ENCODE peak calls at places on chromosome X, in eight cellular contexts. One of them, this sample, is unnamed. For H3K9me3, the result is how much of the 10 kb centered on the place peaks cover.

GRCh38 chrX:115233497-115234219 is at the start of gene LRCH2:
- DNase-seq in heart right ventricle: peak
- DNase-seq in Karpas-422: no peak
- DNase-seq in esophagus squamous epithelium: no peak
- DNase-seq in left lung: peak
- DNase-seq in tibial nerve: peak
- DNase-seq in Panc1: no peak
- DNase-seq in adipocyte: peak
- DNase-seq in this sample: no peak

GRCh38 chrX:30887721-30888120 is 1.3 kb downstream of the TAB3 start:
- DNase-seq in left lung: no peak
- DNase-seq in heart right ventricle: no peak
- DNase-seq in adipocyte: no peak
- DNase-seq in Panc1: no peak
- DNase-seq in esophagus squamous epithelium: no peak
- DNase-seq in Karpas-422: no peak
- DNase-seq in tibial nerve: no peak
- DNase-seq in this sample: no peak

GRCh38 chrX:74535211-74535621 is 79.2 kb downstream of the RLIM start:
- DNase-seq in tibial nerve: peak
- DNase-seq in esophagus squamous epithelium: no peak
- DNase-seq in Panc1: no peak
- DNase-seq in adipocyte: peak
- DNase-seq in heart right ventricle: peak
- DNase-seq in Karpas-422: no peak
- DNase-seq in left lung: no peak
- DNase-seq in this sample: no peak

GRCh38 chrX:20507901-20508620 is 241.4 kb upstream of the RPS6KA3 start:
- DNase-seq in tibial nerve: no peak
- DNase-seq in heart right ventricle: no peak
- DNase-seq in esophagus squamous epithelium: no peak
- DNase-seq in Karpas-422: no peak
- DNase-seq in Panc1: no peak
- DNase-seq in left lung: no peak
- DNase-seq in adipocyte: no peak
- DNase-seq in this sample: no peak

GRCh38 chrX:65750674-65751469 is 83.4 kb downstream of the MSN start:
- DNase-seq in heart right ventricle: no peak
- DNase-seq in tibial nerve: no peak
- DNase-seq in Karpas-422: no peak
- DNase-seq in left lung: no peak
- DNase-seq in Panc1: no peak
- DNase-seq in esophagus squamous epithelium: no peak
- DNase-seq in adipocyte: no peak
- DNase-seq in this sample: no peak

GRCh38 chrX:96685205-96686099 is 810 bp downstream of the DIAPH2 start:
- DNase-seq in adipocyte: peak
- DNase-seq in Karpas-422: no peak
- DNase-seq in esophagus squamous epithelium: no peak
- DNase-seq in Panc1: no peak
- DNase-seq in tibial nerve: peak
- DNase-seq in heart right ventricle: peak
- DNase-seq in left lung: no peak
- DNase-seq in this sample: peak

GRCh38 chrX:11423362-11423818 is 130.2 kb downstream of the AMELX start:
- DNase-seq in adipocyte: no peak
- DNase-seq in heart right ventricle: peak
- DNase-seq in left lung: no peak
- DNase-seq in Karpas-422: no peak
- DNase-seq in tibial nerve: peak
- DNase-seq in Panc1: no peak
- DNase-seq in esophagus squamous epithelium: no peak
- DNase-seq in this sample: no peak

GRCh38 chrX:9899640-9900075 is 67.5 kb upstream of the CLDN34 start:
- DNase-seq in left lung: no peak
- DNase-seq in Panc1: no peak
- DNase-seq in Karpas-422: no peak
- DNase-seq in adipocyte: peak
- DNase-seq in esophagus squamous epithelium: no peak
- DNase-seq in tibial nerve: no peak
- DNase-seq in heart right ventricle: no peak
- DNase-seq in this sample: no peak

GRCh38 chrX:22060451-22060940 is 28.4 kb downstream of the PHEX start:
- DNase-seq in left lung: no peak
- DNase-seq in heart right ventricle: no peak
- DNase-seq in esophagus squamous epithelium: no peak
- DNase-seq in Karpas-422: no peak
- DNase-seq in adipocyte: peak
- DNase-seq in tibial nerve: no peak
- DNase-seq in Panc1: no peak
- DNase-seq in this sample: no peak
- H3K9me3 ChIP-seq in left lung: under half
- H3K9me3 ChIP-seq in heart right ventricle: under half
- H3K9me3 ChIP-seq in esophagus squamous epithelium: under half
- H3K9me3 ChIP-seq in Karpas-422: under half
- H3K9me3 ChIP-seq in adipocyte: under half
- H3K9me3 ChIP-seq in tibial nerve: under half
- H3K9me3 ChIP-seq in Panc1: under half
- H3K9me3 ChIP-seq in this sample: under half

DNA sequence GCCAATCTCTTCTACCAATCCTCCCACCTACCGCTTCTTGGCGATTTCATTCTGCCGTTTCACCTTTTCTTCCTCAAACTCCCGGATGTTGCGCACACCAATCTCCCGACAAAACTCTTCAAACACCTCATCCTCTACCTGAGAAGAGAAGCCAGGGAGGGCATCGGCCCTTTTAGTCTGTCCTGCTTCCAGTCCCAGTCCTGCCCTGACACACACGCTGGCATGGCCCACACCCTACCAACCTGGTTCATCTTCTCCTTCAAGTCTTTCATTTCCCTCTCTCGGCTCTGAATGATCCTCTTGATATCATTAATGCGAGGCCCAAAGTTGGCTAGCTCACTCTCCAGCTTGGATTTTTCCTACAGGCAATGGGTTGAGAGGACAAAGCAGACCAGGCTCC is 18.9 kb downstream of the SMC1A start:
- DNase-seq in left lung: no peak
- DNase-seq in esophagus squamous epithelium: no peak
- DNase-seq in tibial nerve: no peak
- DNase-seq in Karpas-422: no peak
- DNase-seq in adipocyte: no peak
- DNase-seq in Panc1: no peak
- DNase-seq in heart right ventricle: no peak
- DNase-seq in this sample: no peak
- H3K9me3 ChIP-seq in left lung: under half
- H3K9me3 ChIP-seq in esophagus squamous epithelium: under half
- H3K9me3 ChIP-seq in tibial nerve: under half
- H3K9me3 ChIP-seq in Karpas-422: under half
- H3K9me3 ChIP-seq in adipocyte: under half
- H3K9me3 ChIP-seq in Panc1: under half
- H3K9me3 ChIP-seq in heart right ventricle: under half
- H3K9me3 ChIP-seq in this sample: under half

GRCh38 chrX:358651-359143 is 28.0 kb downstream of the PPP2R3B start:
- DNase-seq in Karpas-422: no peak
- DNase-seq in Panc1: no peak
- DNase-seq in tibial nerve: no peak
- DNase-seq in heart right ventricle: no peak
- DNase-seq in adipocyte: no peak
- DNase-seq in esophagus squamous epithelium: no peak
- DNase-seq in left lung: peak
- DNase-seq in this sample: no peak
- H3K9me3 ChIP-seq in Karpas-422: under half
- H3K9me3 ChIP-seq in Panc1: under half
- H3K9me3 ChIP-seq in tibial nerve: under half
- H3K9me3 ChIP-seq in heart right ventricle: under half
- H3K9me3 ChIP-seq in adipocyte: under half
- H3K9me3 ChIP-seq in esophagus squamous epithelium: under half
- H3K9me3 ChIP-seq in left lung: under half
- H3K9me3 ChIP-seq in this sample: under half

GRCh38 chrX:63012574-63012973 is 338.6 kb downstream of the SPIN4 start:
- DNase-seq in heart right ventricle: no peak
- DNase-seq in Karpas-422: peak
- DNase-seq in tibial nerve: no peak
- DNase-seq in esophagus squamous epithelium: no peak
- DNase-seq in adipocyte: peak
- DNase-seq in left lung: no peak
- DNase-seq in Panc1: no peak
- DNase-seq in this sample: no peak
- H3K9me3 ChIP-seq in heart right ventricle: under half
- H3K9me3 ChIP-seq in Karpas-422: under half
- H3K9me3 ChIP-seq in tibial nerve: under half
- H3K9me3 ChIP-seq in esophagus squamous epithelium: under half
- H3K9me3 ChIP-seq in adipocyte: under half
- H3K9me3 ChIP-seq in left lung: under half
- H3K9me3 ChIP-seq in Panc1: under half
- H3K9me3 ChIP-seq in this sample: under half

GRCh38 chrX:57985951-57986350 is 75.7 kb upstream of the ZXDA start:
- DNase-seq in heart right ventricle: no peak
- DNase-seq in Panc1: no peak
- DNase-seq in esophagus squamous epithelium: no peak
- DNase-seq in Karpas-422: no peak
- DNase-seq in adipocyte: no peak
- DNase-seq in left lung: no peak
- DNase-seq in tibial nerve: no peak
- DNase-seq in this sample: no peak
- H3K9me3 ChIP-seq in heart right ventricle: under half
- H3K9me3 ChIP-seq in Panc1: under half
- H3K9me3 ChIP-seq in esophagus squamous epithelium: under half
- H3K9me3 ChIP-seq in Karpas-422: under half
- H3K9me3 ChIP-seq in adipocyte: under half
- H3K9me3 ChIP-seq in left lung: under half
- H3K9me3 ChIP-seq in tibial nerve: under half
- H3K9me3 ChIP-seq in this sample: under half

DNA sequence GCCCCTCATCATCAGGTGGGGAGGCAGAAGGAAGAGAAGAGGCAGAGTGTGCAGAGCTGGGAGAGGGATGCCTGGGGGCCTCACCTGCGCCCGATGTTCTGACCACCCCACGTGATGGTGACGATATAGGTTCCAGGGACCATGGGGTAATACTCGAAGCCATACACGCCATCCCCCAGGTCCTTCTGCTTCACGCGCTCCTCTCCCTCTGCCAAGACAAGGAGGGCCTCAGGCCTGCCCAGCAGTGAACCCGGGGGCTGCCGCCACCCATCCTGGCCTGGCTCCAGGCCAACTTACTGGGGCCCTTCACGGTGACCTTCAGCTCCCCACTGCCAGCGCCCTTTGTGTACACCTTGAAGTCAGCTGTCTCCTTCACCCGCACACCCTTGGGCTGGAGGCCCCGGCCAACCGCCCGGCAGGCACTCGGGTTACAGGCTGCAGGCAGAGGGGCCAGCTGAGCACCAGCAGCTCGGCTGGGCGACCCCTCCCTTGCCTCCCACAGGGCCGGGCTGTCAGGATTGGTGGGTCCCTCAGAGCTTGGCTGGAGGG is 9.3 kb downstream of the FLNA start:
- DNase-seq in left lung: no peak
- DNase-seq in esophagus squamous epithelium: no peak
- DNase-seq in adipocyte: no peak
- DNase-seq in Panc1: no peak
- DNase-seq in heart right ventricle: no peak
- DNase-seq in tibial nerve: no peak
- DNase-seq in Karpas-422: no peak
- DNase-seq in this sample: no peak
- H3K9me3 ChIP-seq in left lung: under half
- H3K9me3 ChIP-seq in esophagus squamous epithelium: under half
- H3K9me3 ChIP-seq in adipocyte: under half
- H3K9me3 ChIP-seq in Panc1: under half
- H3K9me3 ChIP-seq in heart right ventricle: under half
- H3K9me3 ChIP-seq in tibial nerve: under half
- H3K9me3 ChIP-seq in Karpas-422: under half
- H3K9me3 ChIP-seq in this sample: under half

GRCh38 chrX:44972132-44972531 is 99.1 kb downstream of the KDM6A start:
- DNase-seq in Panc1: no peak
- DNase-seq in Karpas-422: no peak
- DNase-seq in left lung: no peak
- DNase-seq in heart right ventricle: no peak
- DNase-seq in adipocyte: no peak
- DNase-seq in tibial nerve: no peak
- DNase-seq in esophagus squamous epithelium: no peak
- DNase-seq in this sample: no peak

GRCh38 chrX:44973420-44973932 is 100.5 kb downstream of the KDM6A start:
- DNase-seq in tibial nerve: no peak
- DNase-seq in esophagus squamous epithelium: no peak
- DNase-seq in Panc1: no peak
- DNase-seq in left lung: no peak
- DNase-seq in heart right ventricle: no peak
- DNase-seq in Karpas-422: no peak
- DNase-seq in adipocyte: no peak
- DNase-seq in this sample: no peak

GRCh38 chrX:44971674-44972073 is 98.7 kb downstream of the KDM6A start:
- DNase-seq in heart right ventricle: no peak
- DNase-seq in left lung: no peak
- DNase-seq in tibial nerve: no peak
- DNase-seq in Karpas-422: no peak
- DNase-seq in esophagus squamous epithelium: no peak
- DNase-seq in Panc1: no peak
- DNase-seq in adipocyte: no peak
- DNase-seq in this sample: no peak

GRCh38 chrX:44975666-44976263 is 102.8 kb downstream of the KDM6A start:
- DNase-seq in Panc1: no peak
- DNase-seq in esophagus squamous epithelium: no peak
- DNase-seq in Karpas-422: no peak
- DNase-seq in adipocyte: no peak
- DNase-seq in left lung: no peak
- DNase-seq in tibial nerve: no peak
- DNase-seq in heart right ventricle: no peak
- DNase-seq in this sample: no peak

GRCh38 chrX:44974462-44974861 is 101.5 kb downstream of the KDM6A start:
- DNase-seq in left lung: no peak
- DNase-seq in esophagus squamous epithelium: no peak
- DNase-seq in Panc1: no peak
- DNase-seq in Karpas-422: no peak
- DNase-seq in tibial nerve: no peak
- DNase-seq in heart right ventricle: no peak
- DNase-seq in adipocyte: peak
- DNase-seq in this sample: no peak
- H3K9me3 ChIP-seq in left lung: under half
- H3K9me3 ChIP-seq in esophagus squamous epithelium: under half
- H3K9me3 ChIP-seq in Panc1: under half
- H3K9me3 ChIP-seq in Karpas-422: under half
- H3K9me3 ChIP-seq in tibial nerve: under half
- H3K9me3 ChIP-seq in heart right ventricle: under half
- H3K9me3 ChIP-seq in adipocyte: under half
- H3K9me3 ChIP-seq in this sample: under half

This sample was measured in T-helper 17 cell.